ENCODE peak calls at places on chromosomes 3 and 15, in seven cellular contexts. Z is H54, Y is T-cell, V is hippocampal formation, B is NCI-H2029, Q is HT-29, U is H9. F is an unnamed sample.

GRCh38 chr15:79872358-79873017 is 24.3 kb downstream of the MTHFS start:
- DNase-seq in Z (no peak), Y (no peak), V (no peak), B (no peak), Q (no peak), U (peak; percentile 39), F (peak; percentile 7)

GRCh38 chr3:183427206-183428139 is 946 bp downstream of the MCF2L2 start:
- DNase-seq in Z (no peak), Y (no peak), V (no peak), B (no peak), Q (no peak), U (peak; percentile 36), F (no peak)

GRCh38 chr3:8702560-8702959 is 31.0 kb upstream of the CAV3 start:
- DNase-seq in Z (no peak), Y (no peak), V (no peak), B (no peak), Q (no peak), U (peak; percentile 67), F (no peak)

GRCh38 chr15:79969175-79969574 is 1.8 kb downstream of the BCL2A1 start:
- DNase-seq in Z (no peak), Y (no peak), V (no peak), B (no peak), Q (no peak), U (no peak), F (no peak)

GRCh38 chr3:4730734-4731133 is 237.6 kb downstream of the ITPR1 start:
- DNase-seq in Z (no peak), Y (no peak), V (peak; percentile 68), B (peak; percentile 66), Q (no peak), U (no peak), F (no peak)

GRCh38 chr3:16460886-16461285 is 52.6 kb downstream of the RFTN1 start:
- DNase-seq in Z (no peak), Y (no peak), V (no peak), B (peak; percentile 93), Q (no peak), U (no peak), F (no peak)

GRCh38 chr3:134457331-134458125 is 28.3 kb downstream of the ANAPC13 start:
- DNase-seq in Z (no peak), Y (no peak), V (no peak), B (no peak), Q (no peak), U (no peak), F (no peak)

GRCh38 chr15:101324513-101325177 is 29.6 kb upstream of the SNRPA1 start:
- DNase-seq in Z (no peak), Y (no peak), V (no peak), B (no peak), Q (peak; percentile 30), U (no peak), F (no peak)

GRCh38 chr15:60480149-60480548 is 1.2 kb upstream of the ICE2 start:
- DNase-seq in Z (no peak), Y (no peak), V (no peak), B (no peak), Q (no peak), U (no peak), F (no peak)

GRCh38 chr3:111484666-111485065 is 57.3 kb upstream of the CD96 start:
- DNase-seq in Z (no peak), Y (no peak), V (no peak), B (no peak), Q (no peak), U (no peak), F (no peak)

GRCh38 chr15:77819841-77820728 is 187.4 kb upstream of the LINGO1 start:
- DNase-seq in Z (no peak), Y (no peak), V (no peak), B (no peak), Q (peak; percentile 51), U (peak; percentile 77), F (no peak)

GRCh38 chr15:85333132-85333831 is 47.1 kb upstream of the AKAP13 start:
- DNase-seq in Z (no peak), Y (no peak), V (no peak), B (no peak), Q (peak; percentile 35), U (no peak), F (no peak)

GRCh38 chr15:36278219-36278618 is 301.2 kb upstream of the CDIN1 start:
- DNase-seq in Z (no peak), Y (no peak), V (no peak), B (no peak), Q (peak; percentile 28), U (peak; percentile 32), F (no peak)

GRCh38 chr15:62886431-62887071 is 156.0 kb upstream of the TPM1 start:
- DNase-seq in Z (no peak), Y (no peak), V (no peak), B (no peak), Q (no peak), U (peak; percentile 58), F (no peak)

GRCh38 chr15:42511010-42511396 is 15.6 kb downstream of the SNAP23 start:
- DNase-seq in Z (no peak), Y (no peak), V (no peak), B (no peak), Q (no peak), U (no peak), F (no peak)

GRCh38 chr3:45716790-45717336 is 27.7 kb downstream of the SACM1L start:
- DNase-seq in Z (no peak), Y (no peak), V (no peak), B (no peak), Q (no peak), U (no peak), F (no peak)

GRCh38 chr3:160200328-160200727 is 24.9 kb upstream of the C3orf80 start:
- DNase-seq in Z (no peak), Y (no peak), V (no peak), B (no peak), Q (no peak), U (no peak), F (no peak)

GRCh38 chr15:57509965-57510364 is 81.7 kb upstream of the MYZAP start:
- DNase-seq in Z (no peak), Y (no peak), V (no peak), B (no peak), Q (no peak), U (no peak), F (no peak)

GRCh38 chr15:33150993-33151392 is 43.5 kb downstream of the FMN1 start:
- DNase-seq in Z (no peak), Y (no peak), V (peak; percentile 14), B (no peak), Q (no peak), U (no peak), F (no peak)

GRCh38 chr3:139745831-139746230 is 68.1 kb upstream of the NMNAT3 start:
- DNase-seq in Z (no peak), Y (no peak), V (no peak), B (no peak), Q (no peak), U (no peak), F (no peak)

GRCh38 chr3:13308406-13308805 is 111.7 kb downstream of the NUP210 start:
- DNase-seq in Z (peak; percentile 70), Y (no peak), V (peak; percentile 51), B (peak; percentile 36), Q (peak; percentile 39), U (peak; percentile 86), F (no peak)

GRCh38 chr15:57555270-57555669 is 36.4 kb upstream of the MYZAP start:
- DNase-seq in Z (no peak), Y (no peak), V (no peak), B (no peak), Q (no peak), U (no peak), F (no peak)

GRCh38 chr3:189981668-189982067 is 139.0 kb downstream of the P3H2 start:
- DNase-seq in Z (peak; percentile 44), Y (no peak), V (no peak), B (no peak), Q (no peak), U (no peak), F (no peak)